ENCODE peak calls at places on chromosomes 4 and X, in nine cellular contexts. D is posterior cingulate gyrus; B is GM04504; G is NCI-H2081; X is caudate nucleus; K is nephron progenitor cell; Q is cardiac fibroblast; R is GF-D8; N is stimulated activated CD4-positive, alpha-beta T cell treated with anti-CD3 and anti-CD28 coated beads, Interleukin-1b, Interleukin-23, amount 100 ng/mL, for 48 hours. L is an unnamed sample.

GRCh38 chr4:145881991-145882390 is 56.6 kb downstream of the ZNF827 start:
- DNase-seq in D (no peak), B (no peak), G (peak; percentile 60), X (no peak), K (peak; percentile 20), Q (no peak), R (no peak), N (no peak), L (no peak)

GRCh38 chr4:184534511-184535391 is 60.4 kb upstream of the IRF2 start:
- DNase-seq in D (no peak), B (peak; percentile 71), G (no peak), X (no peak), K (no peak), Q (peak; percentile 88), R (peak; percentile 35), N (no peak), L (no peak)

GRCh38 chr4:16082424-16083216 is 1.2 kb downstream of the PROM1 start:
- DNase-seq in D (no peak), B (no peak), G (peak; percentile 41), X (no peak), K (peak; percentile 85), Q (no peak), R (no peak), N (peak; percentile 9), L (no peak)

GRCh38 chrX:1576201-1577101 is 15.0 kb upstream of the AKAP17A start:
- DNase-seq in D (no peak), B (no peak), G (no peak), X (no peak), K (no peak), Q (no peak), R (peak; percentile 65), N (no peak), L (no peak)

GRCh38 chr4:112284166-112284565 is 1.5 kb downstream of the TIFA start:
- DNase-seq in D (no peak), B (no peak), G (no peak), X (no peak), K (no peak), Q (peak; percentile 25), R (no peak), N (no peak), L (no peak)

GRCh38 chr4:107719211-107719926 is 665 bp downstream of the PAPSS1 start:
- DNase-seq in D (peak; percentile 20), B (no peak), G (no peak), X (no peak), K (no peak), Q (peak; percentile 34), R (peak; percentile 54), N (peak; percentile 29), L (peak; percentile 47)

GRCh38 chrX:26845051-26845450 is 618.1 kb downstream of the PPP4R3C start:
- DNase-seq in D (no peak), B (no peak), G (no peak), X (no peak), K (no peak), Q (peak; percentile 58), R (no peak), N (no peak), L (no peak)

GRCh38 chr4:32172761-32173160 is 1452.6 kb downstream of the PCDH7 start:
- DNase-seq in D (no peak), B (no peak), G (no peak), X (no peak), K (no peak), Q (peak; percentile 74), R (no peak), N (no peak), L (no peak)

GRCh38 chrX:63835361-63835760 is 50.3 kb upstream of the ARHGEF9 start:
- DNase-seq in D (no peak), B (no peak), G (no peak), X (no peak), K (no peak), Q (no peak), R (no peak), N (no peak), L (no peak)

GRCh38 chr4:147724468-147725201 is 7.3 kb upstream of the ARHGAP10 start:
- DNase-seq in D (no peak), B (no peak), G (no peak), X (no peak), K (no peak), Q (no peak), R (no peak), N (no peak), L (no peak)

GRCh38 chr4:23034726-23035125 is 342.0 kb downstream of the GBA3 start:
- DNase-seq in D (no peak), B (no peak), G (no peak), X (no peak), K (no peak), Q (no peak), R (no peak), N (no peak), L (no peak)

GRCh38 chrX:131802836-131803626 is 220.1 kb upstream of the STK26 start:
- DNase-seq in D (no peak), B (peak; percentile 48), G (peak; percentile 7), X (no peak), K (no peak), Q (no peak), R (no peak), N (peak; percentile 22), L (no peak)

GRCh38 chrX:45479835-45480422 is 279.3 kb upstream of the DIPK2B start:
- DNase-seq in D (no peak), B (peak; percentile 45), G (no peak), X (no peak), K (no peak), Q (peak; percentile 91), R (no peak), N (no peak), L (no peak)

GRCh38 chr4:110183643-110184042 is 14.8 kb downstream of the ELOVL6 start:
- DNase-seq in D (no peak), B (no peak), G (no peak), X (no peak), K (peak; percentile 16), Q (no peak), R (no peak), N (no peak), L (no peak)

GRCh38 chrX:9862525-9862924 is 76.3 kb downstream of the SHROOM2 start:
- DNase-seq in D (no peak), B (no peak), G (no peak), X (no peak), K (no peak), Q (no peak), R (no peak), N (no peak), L (no peak)

GRCh38 chr4:36236159-36236558 is 8.2 kb downstream of the ARAP2 start:
- DNase-seq in D (no peak), B (no peak), G (no peak), X (no peak), K (no peak), Q (no peak), R (no peak), N (no peak), L (no peak)

GRCh38 chr4:121675715-121676114 is 21.1 kb downstream of the ANXA5 start:
- DNase-seq in D (no peak), B (no peak), G (no peak), X (no peak), K (no peak), Q (peak; percentile 45), R (no peak), N (no peak), L (no peak)

GRCh38 chr4:105657117-105657765 is 51.2 kb downstream of the INTS12 start:
- DNase-seq in D (no peak), B (no peak), G (no peak), X (no peak), K (no peak), Q (no peak), R (no peak), N (no peak), L (no peak)

GRCh38 chr4:147518086-147518485 is 37.2 kb downstream of the EDNRA start:
- DNase-seq in D (no peak), B (no peak), G (no peak), X (no peak), K (no peak), Q (peak; percentile 34), R (no peak), N (no peak), L (no peak)

GRCh38 chr4:181503800-181504364 is 739.3 kb upstream of the TENM3 start:
- DNase-seq in D (no peak), B (no peak), G (no peak), X (no peak), K (peak; percentile 8), Q (no peak), R (no peak), N (no peak), L (no peak)

GRCh38 chr4:42371306-42372063 is 25.8 kb upstream of the SHISA3 start:
- DNase-seq in D (no peak), B (peak; percentile 3), G (no peak), X (no peak), K (no peak), Q (peak; percentile 83), R (no peak), N (no peak), L (peak; percentile 44)

GRCh38 chr4:186657766-186658165 is 65.9 kb downstream of the FAT1 start:
- DNase-seq in D (no peak), B (no peak), G (no peak), X (no peak), K (no peak), Q (peak; percentile 56), R (no peak), N (no peak), L (peak; percentile 23)

GRCh38 chr4:149065753-149066152 is 623.5 kb upstream of the NR3C2 start:
- DNase-seq in D (no peak), B (no peak), G (no peak), X (no peak), K (no peak), Q (peak; percentile 4), R (no peak), N (no peak), L (no peak)

GRCh38 chrX:124497386-124497785 is 151.0 kb downstream of the SH2D1A start:
- DNase-seq in D (no peak), B (no peak), G (no peak), X (no peak), K (no peak), Q (no peak), R (no peak), N (no peak), L (no peak)

GRCh38 chr4:151114338-151114737 is 14.9 kb downstream of the RPS3A start:
- DNase-seq in D (no peak), B (no peak), G (no peak), X (no peak), K (no peak), Q (no peak), R (no peak), N (no peak), L (no peak)

L was measured in putamen.